ENCODE peak calls at places on chromosomes 2 and 18, in five cellular contexts. E, R, T, P and Y are unnamed samples.

GRCh38 chr2:181462032-181462431 is 4.8 kb downstream of the ITGA4 start:
- DNase-seq in E (no peak), R (no peak), T (no peak), P (no peak), Y (no peak)

GRCh38 chr2:184611221-184612085 is 13.1 kb downstream of the ZNF804A start:
- DNase-seq in E (no peak), R (peak; percentile 17), T (no peak), P (no peak), Y (no peak)

GRCh38 chr2:10331702-10332401 is 29.1 kb downstream of the HPCAL1 start:
- DNase-seq in E (peak; percentile 42), R (no peak), T (no peak), P (peak; percentile 77), Y (peak; percentile 78)

GRCh38 chr2:27448381-27448780 is 6.2 kb downstream of the KRTCAP3 start:
- DNase-seq in E (no peak), R (no peak), T (no peak), P (no peak), Y (no peak)

GRCh38 chr2:143425896-143426295 is 296.7 kb downstream of the ARHGAP15 start:
- DNase-seq in E (no peak), R (no peak), T (no peak), P (no peak), Y (no peak)

GRCh38 chr2:7857904-7858303 is 824.0 kb upstream of the ID2 start:
- DNase-seq in E (no peak), R (no peak), T (no peak), P (no peak), Y (no peak)

GRCh38 chr2:3449106-3449505 is 69.6 kb downstream of the TRAPPC12 start:
- DNase-seq in E (no peak), R (no peak), T (no peak), P (no peak), Y (no peak)

GRCh38 chr2:146817613-146818012 is 1027.2 kb upstream of the ACVR2A start:
- DNase-seq in E (no peak), R (peak; percentile 47), T (no peak), P (no peak), Y (no peak)

GRCh38 chr2:160353166-160353565 is 140.4 kb downstream of the RBMS1 start:
- DNase-seq in E (no peak), R (no peak), T (no peak), P (no peak), Y (no peak)

GRCh38 chr18:4641969-4642368 is 186.9 kb upstream of the DLGAP1 start:
- DNase-seq in E (no peak), R (no peak), T (no peak), P (no peak), Y (no peak)

GRCh38 chr2:204576580-204576979 is 31.3 kb downstream of the PARD3B start:
- DNase-seq in E (peak; percentile 45), R (no peak), T (no peak), P (peak; percentile 2), Y (peak; percentile 5)

GRCh38 chr18:46536215-46536874 is 120.7 kb downstream of the LOXHD1 start:
- DNase-seq in E (peak; percentile 55), R (no peak), T (no peak), P (no peak), Y (no peak)

GRCh38 chr2:205775091-205775876 is 93.0 kb downstream of the NRP2 start:
- DNase-seq in E (no peak), R (peak; percentile 66), T (peak; percentile 21), P (no peak), Y (no peak)

GRCh38 chr2:205283721-205284270 is 398.5 kb upstream of the NRP2 start:
- DNase-seq in E (no peak), R (no peak), T (no peak), P (no peak), Y (no peak)

GRCh38 chr2:214742119-214742518 is 67.4 kb downstream of the BARD1 start:
- DNase-seq in E (no peak), R (no peak), T (no peak), P (no peak), Y (no peak)

GRCh38 chr2:96146151-96146880 is 1.1 kb upstream of the DUSP2 start:
- DNase-seq in E (peak; percentile 63), R (no peak), T (no peak), P (peak; percentile 92), Y (peak; percentile 91)

GRCh38 chr2:3172265-3172935 is 205.2 kb downstream of the EIPR1 start:
- DNase-seq in E (no peak), R (no peak), T (no peak), P (no peak), Y (no peak)